ENCODE peak calls at places on chromosomes 4 and X, in ten cellular contexts. Z is endothelial cell of umbilical vein, U is bronchial epithelial cell, L is mucosa of descending colon, T is astrocyte of the spinal cord, H is IMR-90, M is endothelial cell, F is endodermal cell, B is activated B cell treated with CpG ODN at 0.5 μM for 24 hours, E is stomach. C is an unnamed sample.

GRCh38 chr4:57550143-57550542 is 440.0 kb upstream of the IGFBP7 start:
- DNase-seq in Z (no peak), U (no peak), L (no peak), T (no peak), H (no peak), M (no peak), F (no peak), B (no peak), E (no peak), C (no peak)

GRCh38 chr4:123193802-123194201 is 202.8 kb upstream of the SPRY1 start:
- DNase-seq in Z (no peak), U (no peak), L (no peak), T (no peak), H (no peak), M (no peak), F (no peak), B (no peak), E (no peak), C (no peak)

GRCh38 chr4:164373021-164373420 is 380.9 kb upstream of the SMIM31 start:
- DNase-seq in Z (no peak), U (no peak), L (no peak), T (no peak), H (no peak), M (no peak), F (no peak), B (no peak), E (no peak), C (no peak)

GRCh38 chrX:33840176-33840575 is 291.9 kb downstream of the FAM47A start:
- DNase-seq in Z (no peak), U (no peak), L (no peak), T (no peak), H (no peak), M (peak; percentile 4), F (no peak), B (no peak), E (no peak), C (no peak)

GRCh38 chrX:1137531-1137930 is 74.9 kb downstream of the CRLF2 start:
- DNase-seq in Z (no peak), U (no peak), L (no peak), T (no peak), H (no peak), M (no peak), F (peak; percentile 22), B (no peak), E (no peak), C (no peak)

GRCh38 chr4:5979981-5980380 is 38.2 kb downstream of the C4orf50 start:
- DNase-seq in Z (no peak), U (no peak), L (no peak), T (no peak), H (no peak), M (peak; percentile 77), F (peak; percentile 94), B (no peak), E (peak; percentile 24), C (no peak)

GRCh38 chrX:48025561-48025960 is 18.8 kb downstream of the SPACA5 start:
- DNase-seq in Z (peak; percentile 63), U (peak; percentile 48), L (no peak), T (peak; percentile 60), H (peak; percentile 61), M (peak; percentile 36), F (peak; percentile 76), B (no peak), E (peak; percentile 43), C (peak; percentile 22)

GRCh38 chr4:183291070-183291469 is 29.0 kb downstream of the CLDN22 start:
- DNase-seq in Z (no peak), U (no peak), L (no peak), T (no peak), H (no peak), M (no peak), F (no peak), B (no peak), E (no peak), C (no peak)

GRCh38 chr4:126221717-126222116 is 907.0 kb downstream of the FAT4 start:
- DNase-seq in Z (no peak), U (no peak), L (no peak), T (no peak), H (no peak), M (no peak), F (no peak), B (no peak), E (no peak), C (no peak)

GRCh38 chr4:101651778-101652177 is 138.8 kb upstream of the BANK1 start:
- DNase-seq in Z (no peak), U (peak; percentile 35), L (no peak), T (no peak), H (no peak), M (no peak), F (no peak), B (no peak), E (no peak), C (no peak)

GRCh38 chr4:22091351-22091731 is 142.8 kb upstream of the KCNIP4 start:
- DNase-seq in Z (no peak), U (no peak), L (no peak), T (no peak), H (no peak), M (no peak), F (peak; percentile 53), B (no peak), E (no peak), C (no peak)

GRCh38 chr4:99651370-99651769 is 6.3 kb downstream of the C4orf54 start:
- DNase-seq in Z (no peak), U (no peak), L (no peak), T (no peak), H (no peak), M (no peak), F (no peak), B (no peak), E (no peak), C (no peak)

GRCh38 chr4:114659386-114660008 is 60.9 kb downstream of the UGT8 start:
- DNase-seq in Z (peak; percentile 68), U (peak; percentile 77), L (peak; percentile 54), T (peak; percentile 72), H (peak; percentile 64), M (peak; percentile 64), F (peak; percentile 84), B (no peak), E (peak; percentile 67), C (peak; percentile 63)

GRCh38 chrX:56800801-56801200 is 71.8 kb downstream of the NBDY start:
- DNase-seq in Z (no peak), U (no peak), L (no peak), T (no peak), H (no peak), M (no peak), F (peak; percentile 55), B (no peak), E (no peak), C (peak; percentile 24)

DNA sequence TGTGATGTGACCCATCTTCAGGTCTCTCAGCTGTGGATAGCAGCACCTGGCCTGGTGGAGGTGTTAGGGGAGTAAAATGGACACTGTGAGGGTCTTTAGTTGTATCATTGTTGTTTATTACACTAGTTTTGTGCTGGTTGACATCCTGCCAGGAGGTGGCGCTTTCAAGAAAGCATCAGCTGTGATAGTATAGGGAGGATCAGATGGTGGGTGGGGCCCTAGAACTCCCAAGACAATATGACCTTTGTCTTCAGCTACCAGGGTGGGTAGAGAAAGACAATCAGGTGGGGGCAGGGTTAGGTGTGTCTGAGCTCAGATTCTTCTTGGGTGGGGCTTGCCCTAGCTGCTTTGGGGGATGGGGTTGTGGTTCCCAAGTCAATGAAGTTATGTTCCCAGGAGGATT is 162.8 kb downstream of the PPP1R2C start:
- DNase-seq in Z (no peak), U (peak; percentile 4), L (peak; percentile 47), T (no peak), H (no peak), M (no peak), F (peak; percentile 85), B (no peak), E (no peak), C (no peak)
- TF ChIP-seq CTCF in Z (no peak), U (no peak), L (no peak), T (no peak), H (no peak), M (no peak), F (peak; percentile 78), B (no peak), E (no peak), C (no peak)

GRCh38 chrX:81957900-81958545 is 756.1 kb downstream of the SH3BGRL start:
- DNase-seq in Z (no peak), U (peak; percentile 4), L (no peak), T (no peak), H (peak; percentile 1), M (no peak), F (no peak), B (no peak), E (no peak), C (peak; percentile 5)
- TF ChIP-seq CTCF in Z (no peak), U (no peak), L (no peak), T (no peak), H (peak; percentile 23), M (no peak), F (peak; percentile 44), B (no peak), E (peak; percentile 31), C (no peak)

GRCh38 chrX:52271212-52271611 is 86.5 kb downstream of the MAGED4 start:
- DNase-seq in Z (no peak), U (peak; percentile 20), L (no peak), T (no peak), H (no peak), M (peak; percentile 15), F (peak; percentile 69), B (no peak), E (no peak), C (no peak)
- TF ChIP-seq CTCF in Z (no peak), U (peak; percentile 10), L (no peak), T (peak; percentile 37), H (no peak), M (no peak), F (peak; percentile 69), B (no peak), E (no peak), C (no peak)

GRCh38 chrX:12452268-12452667 is 314.0 kb downstream of the FRMPD4 start:
- DNase-seq in Z (no peak), U (no peak), L (no peak), T (no peak), H (no peak), M (no peak), F (no peak), B (no peak), E (no peak), C (no peak)

GRCh38 chrX:12443534-12444098 is 305.3 kb downstream of the FRMPD4 start:
- DNase-seq in Z (no peak), U (no peak), L (no peak), T (no peak), H (no peak), M (no peak), F (no peak), B (no peak), E (no peak), C (peak; percentile 12)

GRCh38 chrX:12446342-12447075 is 308.2 kb downstream of the FRMPD4 start:
- DNase-seq in Z (no peak), U (peak; percentile 81), L (no peak), T (peak; percentile 30), H (peak; percentile 55), M (no peak), F (no peak), B (no peak), E (no peak), C (no peak)

DNA sequence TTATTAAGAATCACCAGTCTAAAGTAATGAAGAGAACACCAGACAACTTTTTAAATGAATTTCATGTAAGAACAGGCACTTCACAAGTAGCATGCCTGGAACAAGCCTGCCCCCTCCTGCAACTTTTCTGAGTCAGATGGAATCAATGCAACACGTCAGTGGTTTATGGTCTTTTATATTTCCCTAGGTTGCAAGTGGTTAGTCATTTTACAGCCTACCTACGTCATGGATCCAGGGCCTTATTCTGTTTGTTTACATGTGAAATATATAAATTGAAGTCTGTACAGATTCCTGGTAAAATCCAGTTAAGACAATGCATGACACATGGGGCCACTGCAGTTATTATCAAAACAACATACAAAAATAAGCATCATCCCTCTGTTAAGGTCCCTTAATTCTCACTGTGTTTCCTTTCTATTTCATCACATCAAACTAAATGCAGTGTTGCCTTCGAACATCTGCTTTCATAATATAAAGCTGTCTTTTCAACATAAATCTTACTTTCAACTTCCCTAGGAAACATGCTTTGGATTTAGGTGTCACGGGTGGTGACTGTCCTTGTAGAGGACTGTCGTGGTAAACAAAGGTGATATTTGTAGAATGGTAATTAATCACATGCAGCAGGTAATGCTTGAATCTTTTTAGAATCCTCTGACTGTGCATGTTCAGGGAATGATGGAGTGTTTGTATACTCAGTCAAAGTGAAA is 309.3 kb downstream of the FRMPD4 start:
- DNase-seq in Z (peak; percentile 16), U (peak; percentile 90), L (no peak), T (peak; percentile 81), H (peak; percentile 95), M (no peak), F (no peak), B (no peak), E (no peak), C (no peak)
- TF ChIP-seq CTCF in Z (no peak), U (no peak), L (no peak), T (peak; percentile 31), H (peak; percentile 54), M (no peak), F (no peak), B (no peak), E (no peak), C (no peak)